ENCODE peak calls at places on chromosomes 7 and 10, in five cellular contexts. E is A549; D is HL-60; F is CD8-positive, alpha-beta memory T cell; B is activated effector memory CD4-positive, alpha-beta T cell treated with Interleukin-2 at 50 U/mL for 16 hours. H is an unnamed sample.

GRCh38 chr7:137903382-137904169 is 56.8 kb upstream of the DGKI start:
- DNase-seq in E (peak), B (peak), F (peak), D (peak), H (peak)

GRCh38 chr7:20435305-20435704 is 104.6 kb downstream of the ITGB8 start:
- DNase-seq in E (no peak), D (no peak), F (no peak), B (no peak), H (peak)

GRCh38 chr10:84805149-84805548 is 476.8 kb downstream of the CCSER2 start:
- DNase-seq in B (no peak), E (no peak), F (no peak), D (no peak), H (no peak)

GRCh38 chr10:79923669-79924068 is 25.2 kb downstream of the SFTPD start:
- DNase-seq in E (no peak), B (no peak), D (no peak), F (no peak), H (no peak)

GRCh38 chr10:71801357-71801756 is 28.0 kb upstream of the VSIR start:
- DNase-seq in F (no peak), D (peak), B (no peak), E (no peak), H (no peak)

GRCh38 chr10:98748298-98748697 is 301.6 kb upstream of the HPS1 start:
- DNase-seq in B (no peak), F (no peak), E (no peak), D (peak), H (peak)

GRCh38 chr10:95867866-95868265 is 39.9 kb upstream of the CC2D2B start:
- DNase-seq in E (no peak), F (no peak), B (no peak), D (no peak), H (no peak)

GRCh38 chr7:129438839-129439640 is 4.8 kb downstream of the STRIP2 start:
- DNase-seq in E (peak), F (no peak), D (no peak), B (no peak), H (peak)

GRCh38 chr7:93843260-93843659 is 47.3 kb downstream of the TFPI2 start:
- DNase-seq in E (no peak), F (no peak), B (no peak), D (no peak), H (no peak)

GRCh38 chr7:2479276-2480070 is 3.3 kb upstream of the GRIFIN start:
- DNase-seq in D (no peak), F (no peak), B (no peak), E (no peak), H (no peak)

GRCh38 chr10:117373848-117374505 is 1.3 kb downstream of the PDZD8 start:
- DNase-seq in B (peak), E (peak), F (peak), D (peak), H (peak)

H was measured in cardiac muscle cell.